ENCODE peak calls at places on chromosomes 1 and 21, in nine cellular contexts. D is brain pericyte; A is sciatic nerve; G is AG20443; J is stimulated activated CD4-positive, alpha-beta T cell treated with anti-CD3 and anti-CD28 coated beads, Interleukin-2, amount 100 ng/mL, for 48 hours; M is BJ; C is SHP77; R is stimulated activated CD8-positive, alpha-beta memory T cell treated with anti-CD3 and anti-CD28 coated beads, Interleukin-7, amount 100 ng/mL, for 48 hours; O is AG08396. V is an unnamed sample.

GRCh38 chr1:84078108-84078823 is 65.8 kb upstream of the PRKACB start:
- DNase-seq in D (no peak), A (no peak), G (no peak), J (peak; percentile 13), M (no peak), C (peak; percentile 37), R (peak; percentile 1), O (peak; percentile 29), V (no peak)

GRCh38 chr1:33010946-33011731 is 25.5 kb downstream of the AK2 start:
- DNase-seq in D (no peak), A (no peak), G (peak; percentile 69), J (no peak), M (no peak), C (no peak), R (no peak), O (peak; percentile 47), V (no peak)

GRCh38 chr1:213244664-213245091 is 193.6 kb downstream of the RPS6KC1 start:
- DNase-seq in D (no peak), A (no peak), G (peak; percentile 41), J (peak; percentile 45), M (peak; percentile 4), C (peak; percentile 45), R (no peak), O (peak; percentile 28), V (peak; percentile 50)

GRCh38 chr21:16040601-16041000 is 310.8 kb downstream of the USP25 start:
- DNase-seq in D (no peak), A (no peak), G (no peak), J (no peak), M (no peak), C (no peak), R (no peak), O (peak; percentile 13), V (no peak)

GRCh38 chr1:202221911-202222909 is 28.6 kb downstream of the LGR6 start:
- DNase-seq in D (no peak), A (no peak), G (no peak), J (no peak), M (no peak), C (no peak), R (no peak), O (no peak), V (no peak)

GRCh38 chr1:150476754-150477153 is 10.5 kb upstream of the TARS2 start:
- DNase-seq in D (no peak), A (no peak), G (no peak), J (no peak), M (no peak), C (no peak), R (no peak), O (no peak), V (no peak)

GRCh38 chr1:113742515-113742914 is 16.8 kb downstream of the PHTF1 start:
- DNase-seq in D (no peak), A (no peak), G (no peak), J (no peak), M (no peak), C (no peak), R (no peak), O (no peak), V (no peak)

GRCh38 chr1:65605621-65606020 is 185.2 kb downstream of the LEPR start:
- DNase-seq in D (no peak), A (no peak), G (no peak), J (no peak), M (no peak), C (no peak), R (no peak), O (no peak), V (no peak)

GRCh38 chr21:32132409-32132808 is 146.4 kb downstream of the MIS18A start:
- DNase-seq in D (no peak), A (no peak), G (no peak), J (no peak), M (no peak), C (no peak), R (no peak), O (no peak), V (no peak)

GRCh38 chr1:110460253-110461220 is 9.6 kb downstream of the PROK1 start:
- DNase-seq in D (peak; percentile 44), A (peak; percentile 89), G (peak; percentile 89), J (peak; percentile 85), M (peak; percentile 23), C (peak; percentile 55), R (peak; percentile 47), O (peak; percentile 83), V (peak; percentile 57)

V was measured in NCI-H1092.